ENCODE peak calls at places on chromosomes 11 and 22, in six cellular contexts. B is BE2C, E is cardiac muscle cell, D is tibial nerve, P is stomach, G is left ventricle myocardium inferior. N is an unnamed sample. For H3K4me1 and H3K36me3, the result is how much of the 10 kb centered on the place peaks cover.

GRCh38 chr11:45477588-45477987 is 187.8 kb downstream of the CHST1 start:
- DNase-seq in B (no peak), E (no peak), D (no peak), P (no peak), G (no peak), N (no peak)

GRCh38 chr11:133895551-133895950 is 50.2 kb upstream of the SPATA19 start:
- DNase-seq in B (no peak), E (no peak), D (no peak), P (peak), G (no peak), N (no peak)

GRCh38 chr22:49760630-49761571 is 66.8 kb downstream of the BRD1 start:
- DNase-seq in B (no peak), E (no peak), D (no peak), P (peak), G (peak), N (no peak)

GRCh38 chr11:68924073-68924925 is 20.6 kb downstream of the IGHMBP2 start:
- DNase-seq in B (no peak), E (no peak), D (no peak), P (no peak), G (no peak), N (no peak)

GRCh38 chr11:14713518-14714244 is 70.1 kb downstream of the PDE3B start:
- DNase-seq in B (no peak), E (no peak), D (no peak), P (no peak), G (no peak), N (no peak)

GRCh38 chr22:24413726-24414385 is 13.5 kb upstream of the ADORA2A start:
- DNase-seq in B (no peak), E (no peak), D (no peak), P (no peak), G (no peak), N (no peak)

GRCh38 chr11:92136792-92137191 is 87.8 kb upstream of the FAT3 start:
- DNase-seq in B (peak), E (no peak), D (no peak), P (no peak), G (no peak), N (no peak)

GRCh38 chr11:132610216-132610615 is 922.1 kb downstream of the OPCML start:
- DNase-seq in B (no peak), E (no peak), D (no peak), P (no peak), G (no peak), N (no peak)

GRCh38 chr11:131695889-131696429 is 325.5 kb downstream of the NTM start:
- DNase-seq in B (no peak), E (no peak), D (no peak), P (no peak), G (no peak), N (no peak)

GRCh38 chr11:10478066-10478465 is 23.0 kb downstream of the AMPD3 start:
- DNase-seq in B (no peak), E (no peak), D (no peak), P (no peak), G (no peak), N (no peak)

GRCh38 chr11:11608783-11609232 is 13.0 kb downstream of the GALNT18 start:
- DNase-seq in B (no peak), E (no peak), D (peak), P (no peak), G (no peak), N (no peak)

GRCh38 chr11:72568861-72569260 is 105.4 kb downstream of the PDE2A start:
- DNase-seq in B (no peak), E (no peak), D (no peak), P (no peak), G (no peak), N (no peak)

GRCh38 chr11:2137202-2138071 is 1.8 kb downstream of the IGF2 start:
- DNase-seq in B (peak), E (peak), D (peak), P (peak), G (peak), N (peak)

GRCh38 chr11:77748266-77748665 is 72.3 kb downstream of the RSF1 start:
- DNase-seq in B (no peak), E (no peak), D (no peak), P (no peak), G (no peak), N (no peak)

GRCh38 chr11:88384678-88385015 is 47.1 kb upstream of the CTSC start:
- DNase-seq in B (no peak), E (no peak), D (no peak), P (no peak), G (no peak), N (no peak)

GRCh38 chr11:117385471-117385870 is 57.8 kb downstream of the CEP164 start:
- DNase-seq in B (no peak), E (no peak), D (no peak), P (no peak), G (no peak), N (no peak)

GRCh38 chr11:122439911-122440782 is 215.4 kb upstream of the UBASH3B start:
- DNase-seq in B (no peak), E (peak), D (peak), P (no peak), G (peak), N (no peak)

GRCh38 chr11:72721689-72722049 is 30.5 kb downstream of the ARAP1 start:
- DNase-seq in B (no peak), E (no peak), D (no peak), P (peak), G (peak), N (peak)

GRCh38 chr11:75797116-75797515 is 17.9 kb upstream of the UVRAG start:
- DNase-seq in B (no peak), E (no peak), D (no peak), P (no peak), G (no peak), N (no peak)

GRCh38 chr11:126993599-126993998 is 7.0 kb downstream of the KIRREL3 start:
- DNase-seq in B (no peak), E (no peak), D (no peak), P (no peak), G (no peak), N (no peak)

GRCh38 chr11:45145083-45145420 is 1.4 kb upstream of the PRDM11 start:
- DNase-seq in B (no peak), E (no peak), D (no peak), P (no peak), G (no peak), N (no peak)

GRCh38 chr11:123111465-123111864 is 49.5 kb upstream of the HSPA8 start:
- DNase-seq in B (no peak), E (peak), D (no peak), P (no peak), G (no peak), N (no peak)

GRCh38 chr22:17860220-17860965 is 86.1 kb upstream of the BID start:
- DNase-seq in B (no peak), E (no peak), D (no peak), P (no peak), G (no peak), N (no peak)

GRCh38 chr11:7576671-7577225 is 62.9 kb downstream of the PPFIBP2 start:
- DNase-seq in B (peak), E (peak), D (peak), P (no peak), G (peak), N (no peak)

GRCh38 chr22:37111156-37111717 is 1.7 kb upstream of the TMPRSS6 start:
- DNase-seq in B (no peak), E (no peak), D (no peak), P (no peak), G (no peak), N (no peak)

GRCh38 chr11:86395061-86395551 is 20.4 kb downstream of the CCDC81 start:
- DNase-seq in B (no peak), E (peak), D (no peak), P (no peak), G (no peak), N (peak)

GRCh38 chr11:65501005-65501529 is 2.2 kb downstream of the MALAT1 start:
- DNase-seq in B (no peak), E (no peak), D (no peak), P (no peak), G (no peak), N (no peak)

GRCh38 chr11:115398333-115398732 is 105.9 kb downstream of the CADM1 start:
- DNase-seq in B (no peak), E (no peak), D (no peak), P (no peak), G (no peak), N (no peak)

GRCh38 chr11:48384670-48385069 is 18.4 kb upstream of the OR4C5 start:
- DNase-seq in B (no peak), E (no peak), D (no peak), P (no peak), G (no peak), N (no peak)
- TF ChIP-seq CTCF in B (no peak), E (no peak), D (no peak), P (no peak), G (no peak), N (no peak)

DNA sequence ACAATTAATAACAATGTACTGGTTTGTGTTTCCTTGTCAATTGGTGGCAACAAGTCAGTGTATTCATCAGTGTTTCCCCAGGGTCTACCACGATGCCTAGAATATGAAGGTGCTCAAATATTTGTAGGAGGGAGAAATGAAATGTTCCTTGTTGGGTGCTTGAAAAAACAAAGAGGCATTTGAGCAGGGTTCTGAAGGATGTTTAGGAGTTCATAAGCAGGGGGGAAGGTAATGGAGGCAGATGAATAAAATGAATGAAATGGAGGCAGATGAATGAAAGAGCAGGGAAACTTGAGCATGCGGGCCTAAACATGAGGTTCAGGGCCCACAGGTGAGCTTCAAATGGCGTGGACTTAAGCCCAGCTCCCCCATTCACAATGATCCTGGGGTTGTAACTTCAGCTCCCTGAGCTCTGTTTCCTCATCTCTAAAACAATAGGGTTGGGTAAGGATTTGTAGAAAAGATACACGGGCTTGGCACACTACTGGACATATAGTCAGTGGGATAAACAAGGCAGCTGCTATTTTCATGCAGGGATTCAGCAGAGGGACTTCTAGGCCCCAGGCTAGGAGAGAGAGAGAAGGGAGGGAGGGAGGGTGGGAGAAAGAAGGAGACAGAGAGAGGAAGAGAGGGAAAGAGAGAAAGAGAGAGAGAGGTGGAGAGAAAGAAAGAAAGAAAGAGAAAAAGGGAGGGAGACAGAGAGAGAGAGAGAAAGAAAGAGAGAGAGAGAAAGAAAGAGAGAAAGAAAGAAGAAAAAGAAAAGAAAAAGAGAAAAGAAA is 73.7 kb downstream of the MN1 start:
- DNase-seq in B (no peak), E (no peak), D (no peak), P (no peak), G (no peak), N (no peak)
- H3K4me1 ChIP-seq in B (under half), E (under half), D (under half), P (under half), G (under half), N (under half)

DNA sequence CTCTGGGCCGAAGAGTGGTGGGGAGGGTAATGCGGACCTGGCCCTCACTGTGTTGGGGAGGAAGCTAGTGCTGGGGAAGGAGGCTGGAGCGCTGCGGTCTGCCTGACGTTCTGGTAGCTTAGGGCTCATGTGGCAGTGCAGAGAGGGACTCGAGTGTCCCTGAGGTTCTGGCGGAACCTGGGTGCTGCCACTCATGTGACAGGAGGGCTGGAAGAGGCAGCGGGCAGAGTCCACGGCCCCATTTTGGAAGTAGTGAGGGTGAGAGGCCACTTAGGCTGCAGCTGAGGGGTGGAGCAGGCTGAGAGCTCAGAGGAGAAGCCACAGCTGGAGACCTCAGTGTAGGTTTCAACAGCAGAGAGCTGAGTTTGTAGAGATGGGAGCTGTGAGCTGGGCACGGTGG is 16.2 kb upstream of the TRMU start:
- DNase-seq in B (no peak), E (no peak), D (no peak), P (no peak), G (no peak), N (no peak)
- H3K36me3 ChIP-seq in B (half or more), E (under half), D (under half), P (under half), G (under half), N (under half)

DNA sequence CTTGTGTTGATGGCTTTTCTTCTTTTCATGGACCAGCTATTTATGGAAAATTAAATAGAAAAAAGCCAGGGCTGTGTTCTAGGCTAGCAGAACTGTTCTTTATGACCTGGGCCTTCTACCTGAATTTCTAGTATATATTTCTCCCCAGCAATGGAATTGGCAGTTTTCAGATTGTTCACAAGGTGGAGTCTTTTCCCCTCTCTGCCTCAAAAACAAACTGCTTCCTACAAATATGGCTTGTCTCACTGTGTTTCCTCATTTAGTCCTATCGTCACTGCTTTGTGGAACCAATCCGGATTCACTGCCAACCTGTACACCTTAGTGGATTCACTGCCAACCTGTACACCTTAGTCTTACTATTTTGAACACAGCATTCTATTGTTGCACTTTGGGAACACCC is 5.0 kb upstream of the APOL5 start:
- DNase-seq in B (no peak), E (no peak), D (no peak), P (no peak), G (no peak), N (no peak)
- TF ChIP-seq CTCF in B (peak), E (no peak), D (no peak), P (no peak), G (no peak), N (no peak)

GRCh38 chr22:30317778-30318177 is 9.0 kb downstream of the TBC1D10A start:
- DNase-seq in B (no peak), E (no peak), D (no peak), P (no peak), G (no peak), N (no peak)

GRCh38 chr22:30315962-30316576 is 10.7 kb downstream of the TBC1D10A start:
- DNase-seq in B (no peak), E (no peak), D (no peak), P (no peak), G (no peak), N (no peak)

GRCh38 chr22:30313527-30314385 is 13.0 kb downstream of the TBC1D10A start:
- DNase-seq in B (peak), E (no peak), D (no peak), P (no peak), G (no peak), N (no peak)

GRCh38 chr22:30312053-30312452 is 14.7 kb downstream of the TBC1D10A start:
- DNase-seq in B (no peak), E (no peak), D (no peak), P (no peak), G (no peak), N (no peak)

GRCh38 chr22:30314918-30315317 is 11.8 kb downstream of the TBC1D10A start:
- DNase-seq in B (no peak), E (no peak), D (no peak), P (no peak), G (no peak), N (no peak)
- H3K4me1 ChIP-seq in B (under half), E (under half), D (half or more), P (half or more), G (half or more), N (under half)

N was measured in prostate gland.